ENCODE peak calls at places on chromosomes 4 and X, in five cellular contexts. Q, U, Y, G and H are unnamed samples.

GRCh38 chr4:57190651-57191481 is 80.7 kb upstream of the IGFBP7 start:
- DNase-seq in Y (no peak), G (peak; percentile 72), Q (no peak), U (peak; percentile 15), H (no peak)

GRCh38 chrX:39577206-39577605 is 520.6 kb downstream of the BCOR start:
- DNase-seq in Q (no peak), G (no peak), U (no peak), Y (no peak), H (no peak)

GRCh38 chr4:128355301-128355700 is 67.7 kb upstream of the PGRMC2 start:
- DNase-seq in Y (no peak), U (no peak), Q (no peak), G (no peak), H (no peak)

GRCh38 chrX:32582729-32583128 is 628.6 kb downstream of the DMD start:
- DNase-seq in G (no peak), Q (no peak), U (no peak), Y (no peak), H (no peak)

GRCh38 chr4:106329027-106329618 is 12.8 kb downstream of the AIMP1 start:
- DNase-seq in Y (no peak), Q (no peak), U (peak; percentile 37), G (no peak), H (no peak)

GRCh38 chrX:63661676-63662075 is 123.3 kb downstream of the ARHGEF9 start:
- DNase-seq in U (no peak), Q (no peak), G (no peak), Y (no peak), H (no peak)

GRCh38 chr4:151315212-151315886 is 10.1 kb downstream of the SH3D19 start:
- DNase-seq in G (no peak), Q (no peak), Y (no peak), U (peak; percentile 39), H (no peak)

GRCh38 chr4:14667624-14668295 is 334.5 kb upstream of the CPEB2 start:
- DNase-seq in U (no peak), G (no peak), Q (no peak), Y (no peak), H (no peak)

GRCh38 chr4:164508836-164509235 is 245.1 kb upstream of the SMIM31 start:
- DNase-seq in G (no peak), Q (no peak), U (no peak), Y (no peak), H (no peak)

GRCh38 chr4:86831262-86832090 is 17.7 kb downstream of the SLC10A6 start:
- DNase-seq in U (peak; percentile 82), Q (no peak), Y (no peak), G (no peak), H (no peak)

GRCh38 chrX:121869876-121870477 is 822.6 kb downstream of the GLUD2 start:
- DNase-seq in Y (no peak), G (no peak), Q (no peak), U (no peak), H (no peak)

GRCh38 chr4:1511441-1512041 is 105.3 kb upstream of the NKX1-1 start:
- DNase-seq in Y (no peak), G (no peak), Q (no peak), U (peak; percentile 80), H (no peak)

GRCh38 chrX:386768-387575 is at the start of gene PPP2R3B:
- DNase-seq in U (peak; percentile 91), Y (peak; percentile 98), Q (peak; percentile 99), G (peak; percentile 99), H (peak; percentile 99)

GRCh38 chrX:117120700-117121099 is 657.9 kb upstream of the CT83 start:
- DNase-seq in U (no peak), Y (no peak), Q (no peak), G (no peak), H (no peak)

GRCh38 chrX:31909850-31910547 is 838.2 kb upstream of the FTHL17 start:
- DNase-seq in G (no peak), U (no peak), Q (no peak), Y (no peak), H (peak; percentile 53)

GRCh38 chr4:85491527-85491926 is 16.6 kb downstream of the ARHGAP24 start:
- DNase-seq in U (no peak), G (peak; percentile 18), Q (no peak), Y (no peak), H (no peak)

GRCh38 chrX:96704661-96705060 is 20.0 kb downstream of the DIAPH2 start:
- DNase-seq in Y (no peak), G (no peak), U (no peak), Q (no peak), H (no peak)

GRCh38 chr4:10079256-10079655 is 37.3 kb downstream of the WDR1 start:
- DNase-seq in Y (no peak), U (no peak), G (peak; percentile 8), Q (no peak), H (no peak)

GRCh38 chrX:19649227-19650009 is 134.1 kb upstream of the MAP3K15 start:
- DNase-seq in Q (no peak), Y (no peak), G (no peak), U (no peak), H (no peak)

GRCh38 chrX:73448379-73448778 is 1.5 kb downstream of the CDX4 start:
- DNase-seq in Q (no peak), U (no peak), G (peak; percentile 20), Y (no peak), H (no peak)

GRCh38 chrX:133335027-133335426 is 80.3 kb downstream of the GPC4 start:
- DNase-seq in Y (no peak), G (no peak), Q (peak; percentile 3), U (peak; percentile 31), H (peak; percentile 1)

GRCh38 chr4:40916880-40917279 is 167.1 kb downstream of the NSUN7 start:
- DNase-seq in Y (no peak), Q (peak; percentile 43), G (peak; percentile 28), U (no peak), H (no peak)

GRCh38 chr4:185304944-185305690 is 90.6 kb downstream of the LRP2BP start:
- DNase-seq in Q (peak; percentile 13), G (peak; percentile 26), Y (no peak), U (peak; percentile 57), H (no peak)

GRCh38 chrX:37871626-37872302 is 24.4 kb upstream of the DYNLT3 start:
- DNase-seq in Y (no peak), U (peak; percentile 39), G (no peak), Q (peak; percentile 13), H (no peak)

GRCh38 chr4:145216532-145216931 is 36.1 kb upstream of the OTUD4 start:
- DNase-seq in Y (no peak), G (no peak), Q (no peak), U (peak; percentile 46), H (peak; percentile 40)

GRCh38 chr4:109560687-109561452 is 824 bp downstream of the MCUB start:
- DNase-seq in Q (peak; percentile 31), U (peak; percentile 49), Y (no peak), G (no peak), H (peak; percentile 4)

GRCh38 chrX:69178592-69178991 is 13.3 kb upstream of the PJA1 start:
- DNase-seq in Q (no peak), Y (no peak), U (no peak), G (no peak), H (no peak)

GRCh38 chrX:8192276-8192675 is 21.2 kb upstream of the VCX2 start:
- DNase-seq in Y (no peak), U (no peak), Q (no peak), G (no peak), H (no peak)

GRCh38 chr4:159267023-159267939 is 164.4 kb downstream of the RAPGEF2 start:
- DNase-seq in U (no peak), Y (no peak), Q (no peak), G (no peak), H (peak; percentile 35)

GRCh38 chrX:107752714-107753113 is 22.9 kb downstream of the TSC22D3 start:
- DNase-seq in Y (no peak), G (no peak), Q (no peak), U (no peak), H (no peak)

GRCh38 chrX:39020051-39020669 is 218.9 kb downstream of the MID1IP1 start:
- DNase-seq in U (no peak), Y (no peak), G (no peak), Q (no peak), H (no peak)